ENCODE peak calls at places on chromosomes 16 and 17, in five cellular contexts. One of them, this sample, is unnamed.

GRCh38 chr17:67082110-67082509 is 37.8 kb downstream of the CACNG1 start:
- DNase-seq in spleen: no peak
- DNase-seq in HepG2: no peak
- DNase-seq in K562: no peak
- DNase-seq in HCT116: no peak
- DNase-seq in this sample: no peak

GRCh38 chr17:83070800-83071341 is 8.5 kb upstream of the METRNL start:
- DNase-seq in K562: no peak
- DNase-seq in HepG2: no peak
- DNase-seq in HCT116: no peak
- DNase-seq in spleen: no peak
- DNase-seq in this sample: no peak

GRCh38 chr17:81511800-81512559 is 619 bp downstream of the ACTG1 start:
- DNase-seq in K562: no peak
- DNase-seq in HCT116: no peak
- DNase-seq in spleen: no peak
- DNase-seq in HepG2: no peak
- DNase-seq in this sample: no peak

GRCh38 chr16:54176376-54176901 is 110.1 kb downstream of the IRX3 start:
- DNase-seq in spleen: no peak
- DNase-seq in HepG2: peak
- DNase-seq in K562: no peak
- DNase-seq in HCT116: no peak
- DNase-seq in this sample: no peak

GRCh38 chr16:48963306-48963705 is 318.3 kb downstream of the CBLN1 start:
- DNase-seq in HCT116: peak
- DNase-seq in HepG2: no peak
- DNase-seq in K562: no peak
- DNase-seq in spleen: no peak
- DNase-seq in this sample: no peak

GRCh38 chr16:12771341-12771798 is 32.3 kb downstream of the CPPED1 start:
- DNase-seq in HCT116: no peak
- DNase-seq in K562: no peak
- DNase-seq in spleen: no peak
- DNase-seq in HepG2: peak
- DNase-seq in this sample: no peak

GRCh38 chr16:78584991-78585390 is 485.5 kb downstream of the WWOX start:
- DNase-seq in K562: no peak
- DNase-seq in spleen: no peak
- DNase-seq in HCT116: no peak
- DNase-seq in HepG2: no peak
- DNase-seq in this sample: no peak

GRCh38 chr17:142102-142661 is 4.8 kb downstream of the SCGB1C2 start:
- DNase-seq in HepG2: peak
- DNase-seq in K562: no peak
- DNase-seq in spleen: peak
- DNase-seq in HCT116: peak
- DNase-seq in this sample: no peak

GRCh38 chr17:50872710-50873424 is 6.7 kb upstream of the TOB1 start:
- DNase-seq in HepG2: no peak
- DNase-seq in HCT116: no peak
- DNase-seq in spleen: no peak
- DNase-seq in K562: no peak
- DNase-seq in this sample: no peak

GRCh38 chr17:60077672-60078519 is 825 bp downstream of the HEATR6 start:
- DNase-seq in K562: peak
- DNase-seq in spleen: no peak
- DNase-seq in HepG2: no peak
- DNase-seq in HCT116: no peak
- DNase-seq in this sample: no peak

GRCh38 chr17:45895304-45895968 is 1.1 kb downstream of the MAPT start:
- DNase-seq in spleen: no peak
- DNase-seq in HepG2: no peak
- DNase-seq in K562: no peak
- DNase-seq in HCT116: no peak
- DNase-seq in this sample: no peak

GRCh38 chr17:42251115-42251514 is 25.1 kb downstream of the STAT5B start:
- DNase-seq in HepG2: peak
- DNase-seq in K562: no peak
- DNase-seq in spleen: no peak
- DNase-seq in HCT116: no peak
- DNase-seq in this sample: no peak
- TF ChIP-seq CTCF in HepG2: peak
- TF ChIP-seq CTCF in K562: peak
- TF ChIP-seq CTCF in spleen: peak
- TF ChIP-seq CTCF in HCT116: peak
- TF ChIP-seq CTCF in this sample: no peak

GRCh38 chr16:21650517-21650916 is 1.9 kb downstream of the IGSF6 start:
- DNase-seq in HepG2: no peak
- DNase-seq in HCT116: no peak
- DNase-seq in K562: no peak
- DNase-seq in spleen: no peak
- DNase-seq in this sample: no peak
- TF ChIP-seq POLR2AphosphoS5 in HepG2: no peak
- TF ChIP-seq POLR2AphosphoS5 in HCT116: no peak
- TF ChIP-seq POLR2AphosphoS5 in K562: no peak
- TF ChIP-seq POLR2AphosphoS5 in spleen: no peak
- TF ChIP-seq POLR2AphosphoS5 in this sample: no peak

GRCh38 chr17:37744961-37745800 is at the start of gene HNF1B:
- DNase-seq in HCT116: no peak
- DNase-seq in spleen: peak
- DNase-seq in K562: no peak
- DNase-seq in HepG2: peak
- DNase-seq in this sample: peak
- TF ChIP-seq CTCF in HCT116: no peak
- TF ChIP-seq CTCF in spleen: no peak
- TF ChIP-seq CTCF in K562: no peak
- TF ChIP-seq CTCF in HepG2: no peak
- TF ChIP-seq CTCF in this sample: no peak

GRCh38 chr16:14003119-14003570 is 68.0 kb upstream of the MRTFB start:
- DNase-seq in HCT116: no peak
- DNase-seq in HepG2: no peak
- DNase-seq in K562: peak
- DNase-seq in spleen: peak
- DNase-seq in this sample: peak
- TF ChIP-seq POLR2AphosphoS5 in HCT116: no peak
- TF ChIP-seq POLR2AphosphoS5 in HepG2: no peak
- TF ChIP-seq POLR2AphosphoS5 in K562: no peak
- TF ChIP-seq POLR2AphosphoS5 in spleen: no peak
- TF ChIP-seq POLR2AphosphoS5 in this sample: no peak

GRCh38 chr17:74380086-74380958 is 13.0 kb downstream of the GPR142 start:
- DNase-seq in spleen: no peak
- DNase-seq in HepG2: no peak
- DNase-seq in HCT116: peak
- DNase-seq in K562: no peak
- DNase-seq in this sample: peak
- TF ChIP-seq CTCF in spleen: no peak
- TF ChIP-seq CTCF in HepG2: peak
- TF ChIP-seq CTCF in HCT116: peak
- TF ChIP-seq CTCF in K562: no peak
- TF ChIP-seq CTCF in this sample: peak

DNA sequence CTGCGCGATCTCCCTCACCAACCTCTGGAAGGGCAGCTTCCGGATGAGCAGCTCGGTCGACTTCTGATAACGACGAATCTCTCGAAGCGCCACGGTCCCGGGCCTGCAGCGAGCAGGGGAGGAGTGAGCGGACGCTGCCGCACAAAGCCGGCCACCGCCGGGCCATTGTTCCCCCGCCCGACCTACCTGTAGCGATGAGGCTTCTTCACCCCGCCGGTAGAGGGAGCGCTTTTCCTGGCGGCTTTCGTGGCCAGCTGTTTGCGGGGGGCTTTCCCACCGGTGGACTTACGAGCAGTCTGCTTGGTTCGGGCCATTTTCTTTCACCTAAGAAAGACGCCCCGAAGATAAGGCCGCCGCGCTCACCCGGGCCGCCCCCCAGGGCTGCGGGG is 5.8 kb upstream of the UNK start:
- DNase-seq in spleen: no peak
- DNase-seq in HCT116: no peak
- DNase-seq in K562: no peak
- DNase-seq in HepG2: peak
- DNase-seq in this sample: peak
- TF ChIP-seq POLR2AphosphoS5 in spleen: no peak
- TF ChIP-seq POLR2AphosphoS5 in HCT116: no peak
- TF ChIP-seq POLR2AphosphoS5 in K562: peak
- TF ChIP-seq POLR2AphosphoS5 in HepG2: no peak
- TF ChIP-seq POLR2AphosphoS5 in this sample: no peak

GRCh38 chr16:491225-491919 is 36.1 kb upstream of the CAPN15 start:
- DNase-seq in K562: peak
- DNase-seq in spleen: no peak
- DNase-seq in HepG2: no peak
- DNase-seq in HCT116: no peak
- DNase-seq in this sample: no peak

GRCh38 chr16:497258-497657 is 30.3 kb upstream of the CAPN15 start:
- DNase-seq in HCT116: no peak
- DNase-seq in spleen: no peak
- DNase-seq in K562: no peak
- DNase-seq in HepG2: no peak
- DNase-seq in this sample: no peak

GRCh38 chr16:496097-496886 is 31.2 kb upstream of the CAPN15 start:
- DNase-seq in spleen: no peak
- DNase-seq in HepG2: no peak
- DNase-seq in HCT116: no peak
- DNase-seq in K562: no peak
- DNase-seq in this sample: no peak

GRCh38 chr16:492211-492875 is 35.2 kb upstream of the CAPN15 start:
- DNase-seq in spleen: no peak
- DNase-seq in HepG2: no peak
- DNase-seq in HCT116: no peak
- DNase-seq in K562: no peak
- DNase-seq in this sample: no peak

DNA sequence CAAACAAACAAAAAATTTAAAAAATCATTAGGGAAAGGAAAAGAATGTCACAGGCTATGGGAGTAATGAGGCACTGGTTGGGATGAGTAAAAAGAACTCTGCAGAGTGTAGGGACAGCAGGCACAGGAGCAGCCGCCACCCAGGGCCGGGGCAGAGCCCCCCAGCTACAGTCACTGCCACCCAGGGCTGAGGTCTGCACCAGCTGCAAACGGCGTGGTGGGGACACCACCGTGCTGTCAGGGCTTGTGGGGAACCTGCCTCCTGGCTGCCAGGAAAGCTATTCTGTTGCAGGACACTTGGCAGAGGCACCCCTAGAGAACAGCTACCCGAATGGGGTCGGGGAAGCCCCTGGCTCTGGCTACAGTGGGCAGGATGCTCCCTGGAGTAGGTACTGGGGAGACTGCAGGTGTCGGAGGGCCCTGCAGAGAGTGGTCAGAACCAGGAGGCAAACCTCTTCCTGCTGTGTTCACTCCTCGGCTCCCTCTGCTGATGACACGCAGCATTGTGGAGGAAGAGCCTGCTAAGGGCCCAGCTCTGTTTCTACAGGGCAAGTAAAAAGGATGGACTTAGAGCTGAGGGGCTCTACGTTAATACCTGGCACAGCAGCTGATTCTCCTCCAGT is 32.3 kb upstream of the CAPN15 start:
- DNase-seq in spleen: no peak
- DNase-seq in HCT116: no peak
- DNase-seq in K562: peak
- DNase-seq in HepG2: peak
- DNase-seq in this sample: peak
- TF ChIP-seq CTCF in spleen: no peak
- TF ChIP-seq CTCF in HCT116: peak
- TF ChIP-seq CTCF in K562: peak
- TF ChIP-seq CTCF in HepG2: peak
- TF ChIP-seq CTCF in this sample: no peak

This sample was measured in transverse colon.